ENCODE peak calls at places on chromosomes 4 and X, in eight cellular contexts. One of them, this sample, is unnamed.

GRCh38 chr4:128358903-128359260 is 71.3 kb upstream of the PGRMC2 start:
- DNase-seq in aorta: no peak
- DNase-seq in dorsolateral prefrontal cortex: no peak
- DNase-seq in breast epithelium: no peak
- DNase-seq in CD8-positive, alpha-beta T cell: no peak
- DNase-seq in adipocyte: no peak
- DNase-seq in SJSA1: no peak
- DNase-seq in Peyer's patch: no peak
- DNase-seq in this sample: no peak

GRCh38 chrX:9595131-9595530 is 130.3 kb downstream of the TBL1X start:
- DNase-seq in aorta: peak; percentile 19
- DNase-seq in dorsolateral prefrontal cortex: no peak
- DNase-seq in breast epithelium: no peak
- DNase-seq in CD8-positive, alpha-beta T cell: no peak
- DNase-seq in adipocyte: peak; percentile 12
- DNase-seq in SJSA1: no peak
- DNase-seq in Peyer's patch: no peak
- DNase-seq in this sample: peak; percentile 64

GRCh38 chr4:33837043-33837442 is 2407.3 kb downstream of the ARAP2 start:
- DNase-seq in aorta: no peak
- DNase-seq in dorsolateral prefrontal cortex: no peak
- DNase-seq in breast epithelium: no peak
- DNase-seq in CD8-positive, alpha-beta T cell: no peak
- DNase-seq in adipocyte: peak; percentile 76
- DNase-seq in SJSA1: no peak
- DNase-seq in Peyer's patch: no peak
- DNase-seq in this sample: peak; percentile 1

GRCh38 chrX:30635630-30636029 is 17.6 kb upstream of the GK start:
- DNase-seq in aorta: no peak
- DNase-seq in dorsolateral prefrontal cortex: no peak
- DNase-seq in breast epithelium: no peak
- DNase-seq in CD8-positive, alpha-beta T cell: no peak
- DNase-seq in adipocyte: peak; percentile 22
- DNase-seq in SJSA1: no peak
- DNase-seq in Peyer's patch: no peak
- DNase-seq in this sample: no peak

GRCh38 chrX:21657318-21658151 is 595 bp downstream of the KLHL34 start:
- DNase-seq in aorta: peak; percentile 75
- DNase-seq in dorsolateral prefrontal cortex: no peak
- DNase-seq in breast epithelium: no peak
- DNase-seq in CD8-positive, alpha-beta T cell: no peak
- DNase-seq in adipocyte: no peak
- DNase-seq in SJSA1: no peak
- DNase-seq in Peyer's patch: no peak
- DNase-seq in this sample: no peak

GRCh38 chr4:2256781-2257191 is 5.1 kb downstream of the MXD4 start:
- DNase-seq in aorta: peak; percentile 81
- DNase-seq in dorsolateral prefrontal cortex: peak; percentile 44
- DNase-seq in breast epithelium: peak; percentile 49
- DNase-seq in CD8-positive, alpha-beta T cell: no peak
- DNase-seq in adipocyte: no peak
- DNase-seq in SJSA1: peak; percentile 14
- DNase-seq in Peyer's patch: no peak
- DNase-seq in this sample: no peak

GRCh38 chr4:165324203-165324917 is 3.1 kb upstream of the MSMO1 start:
- DNase-seq in aorta: no peak
- DNase-seq in dorsolateral prefrontal cortex: no peak
- DNase-seq in breast epithelium: no peak
- DNase-seq in CD8-positive, alpha-beta T cell: no peak
- DNase-seq in adipocyte: no peak
- DNase-seq in SJSA1: no peak
- DNase-seq in Peyer's patch: no peak
- DNase-seq in this sample: no peak

GRCh38 chr4:158817562-158818370 is 48.9 kb downstream of the FNIP2 start:
- DNase-seq in aorta: peak; percentile 65
- DNase-seq in dorsolateral prefrontal cortex: no peak
- DNase-seq in breast epithelium: no peak
- DNase-seq in CD8-positive, alpha-beta T cell: no peak
- DNase-seq in adipocyte: no peak
- DNase-seq in SJSA1: no peak
- DNase-seq in Peyer's patch: no peak
- DNase-seq in this sample: no peak

GRCh38 chr4:163679189-163679588 is 184.7 kb downstream of the TMA16 start:
- DNase-seq in aorta: no peak
- DNase-seq in dorsolateral prefrontal cortex: no peak
- DNase-seq in breast epithelium: no peak
- DNase-seq in CD8-positive, alpha-beta T cell: no peak
- DNase-seq in adipocyte: no peak
- DNase-seq in SJSA1: no peak
- DNase-seq in Peyer's patch: no peak
- DNase-seq in this sample: peak; percentile 30

GRCh38 chr4:104490770-104491395 is 3.8 kb downstream of the CXXC4 start:
- DNase-seq in aorta: peak; percentile 93
- DNase-seq in dorsolateral prefrontal cortex: peak; percentile 76
- DNase-seq in breast epithelium: peak; percentile 75
- DNase-seq in CD8-positive, alpha-beta T cell: peak; percentile 44
- DNase-seq in adipocyte: peak; percentile 47
- DNase-seq in SJSA1: peak; percentile 69
- DNase-seq in Peyer's patch: peak; percentile 80
- DNase-seq in this sample: peak; percentile 9

GRCh38 chrX:136496359-136496767 is 1.0 kb upstream of the HTATSF1 start:
- DNase-seq in aorta: no peak
- DNase-seq in dorsolateral prefrontal cortex: no peak
- DNase-seq in breast epithelium: no peak
- DNase-seq in CD8-positive, alpha-beta T cell: no peak
- DNase-seq in adipocyte: no peak
- DNase-seq in SJSA1: no peak
- DNase-seq in Peyer's patch: no peak
- DNase-seq in this sample: no peak
- H3K4me3 ChIP-seq in aorta: peak overlapping the region; percentile 42
- H3K4me3 ChIP-seq in dorsolateral prefrontal cortex: peak overlapping the region; percentile 64
- H3K4me3 ChIP-seq in breast epithelium: peak overlapping the region; percentile 57
- H3K4me3 ChIP-seq in CD8-positive, alpha-beta T cell: peak overlapping the region; percentile 44
- H3K4me3 ChIP-seq in adipocyte: peak overlapping the region; percentile 82
- H3K4me3 ChIP-seq in SJSA1: peak overlapping the region; percentile 85
- H3K4me3 ChIP-seq in Peyer's patch: peak overlapping the region; percentile 78
- H3K4me3 ChIP-seq in this sample: peak overlapping the region; percentile 73

GRCh38 chr4:42397635-42398447 is 553 bp downstream of the SHISA3 start:
- DNase-seq in aorta: no peak
- DNase-seq in dorsolateral prefrontal cortex: no peak
- DNase-seq in breast epithelium: no peak
- DNase-seq in CD8-positive, alpha-beta T cell: no peak
- DNase-seq in adipocyte: no peak
- DNase-seq in SJSA1: no peak
- DNase-seq in Peyer's patch: peak; percentile 53
- DNase-seq in this sample: peak; percentile 50

GRCh38 chr4:42396361-42397255 is 680 bp upstream of the SHISA3 start:
- DNase-seq in aorta: no peak
- DNase-seq in dorsolateral prefrontal cortex: no peak
- DNase-seq in breast epithelium: no peak
- DNase-seq in CD8-positive, alpha-beta T cell: no peak
- DNase-seq in adipocyte: no peak
- DNase-seq in SJSA1: no peak
- DNase-seq in Peyer's patch: no peak
- DNase-seq in this sample: no peak

GRCh38 chr4:42397256-42397634 is at the start of gene SHISA3:
- DNase-seq in aorta: no peak
- DNase-seq in dorsolateral prefrontal cortex: no peak
- DNase-seq in breast epithelium: no peak
- DNase-seq in CD8-positive, alpha-beta T cell: no peak
- DNase-seq in adipocyte: peak; percentile 5
- DNase-seq in SJSA1: no peak
- DNase-seq in Peyer's patch: peak; percentile 53
- DNase-seq in this sample: peak; percentile 42

GRCh38 chr4:42399393-42399792 is 2.1 kb downstream of the SHISA3 start:
- DNase-seq in aorta: no peak
- DNase-seq in dorsolateral prefrontal cortex: no peak
- DNase-seq in breast epithelium: no peak
- DNase-seq in CD8-positive, alpha-beta T cell: no peak
- DNase-seq in adipocyte: no peak
- DNase-seq in SJSA1: no peak
- DNase-seq in Peyer's patch: no peak
- DNase-seq in this sample: no peak

DNA sequence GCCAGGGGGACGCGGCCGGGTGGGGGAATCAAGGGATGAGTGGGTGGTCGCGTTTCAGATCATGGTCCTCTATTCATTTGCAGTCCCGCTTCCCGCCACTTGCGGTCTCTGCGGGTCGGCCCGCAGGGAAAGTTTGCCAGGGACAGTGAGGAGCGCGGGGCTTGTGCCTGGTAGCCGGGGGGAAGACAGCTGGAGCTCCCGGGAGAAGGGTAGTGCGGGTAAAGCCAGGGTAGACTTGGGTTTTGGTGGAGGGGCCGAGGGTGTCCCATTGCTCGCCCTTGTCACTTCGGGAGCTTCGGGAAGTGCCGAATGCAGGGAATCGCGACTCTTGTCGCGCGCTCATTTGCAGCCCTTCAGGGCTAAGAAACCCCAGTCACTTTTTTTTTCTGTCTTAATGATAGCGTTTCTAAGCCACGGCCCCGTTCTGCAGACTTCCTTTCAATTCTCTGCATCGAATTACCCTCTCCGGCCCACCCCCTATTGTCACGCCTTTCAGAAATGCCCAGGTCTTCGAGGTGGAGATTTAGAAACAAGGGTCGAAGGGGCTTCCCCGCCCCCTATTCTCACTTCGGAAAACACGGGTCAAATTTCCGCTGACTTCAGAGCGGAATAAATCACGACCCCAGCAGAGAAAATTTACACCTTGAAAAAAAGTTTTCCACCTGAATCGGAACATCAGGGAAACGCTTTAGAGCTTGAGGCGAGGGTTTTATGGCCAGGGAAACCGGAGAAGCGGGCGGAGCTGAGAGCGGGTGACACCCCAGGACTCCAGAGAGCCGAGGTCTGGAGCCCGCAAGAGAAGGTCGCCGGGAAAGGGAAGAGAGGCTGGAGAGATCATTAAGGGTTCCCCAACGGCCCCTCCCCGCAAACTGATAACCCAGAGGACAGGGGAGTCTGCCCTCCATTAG is 1.4 kb downstream of the SHISA3 start:
- DNase-seq in aorta: no peak
- DNase-seq in dorsolateral prefrontal cortex: no peak
- DNase-seq in breast epithelium: no peak
- DNase-seq in CD8-positive, alpha-beta T cell: no peak
- DNase-seq in adipocyte: no peak
- DNase-seq in SJSA1: no peak
- DNase-seq in Peyer's patch: no peak
- DNase-seq in this sample: no peak
- H3K27me3 ChIP-seq in aorta: no peaks in the 10 kb centered on the region
- H3K27me3 ChIP-seq in dorsolateral prefrontal cortex: peaks cover 29% of the 10 kb centered on the region
- H3K27me3 ChIP-seq in breast epithelium: peaks cover 62% of the 10 kb centered on the region
- H3K27me3 ChIP-seq in CD8-positive, alpha-beta T cell: peaks cover 19% of the 10 kb centered on the region
- H3K27me3 ChIP-seq in adipocyte: peaks cover 32% of the 10 kb centered on the region
- H3K27me3 ChIP-seq in SJSA1: peaks cover 4% of the 10 kb centered on the region
- H3K27me3 ChIP-seq in Peyer's patch: no peaks in the 10 kb centered on the region
- H3K27me3 ChIP-seq in this sample: no peaks in the 10 kb centered on the region

GRCh38 chrX:19373034-19373891 is 29.5 kb downstream of the PDHA1 start:
- DNase-seq in aorta: peak; percentile 76
- DNase-seq in dorsolateral prefrontal cortex: no peak
- DNase-seq in breast epithelium: no peak
- DNase-seq in CD8-positive, alpha-beta T cell: no peak
- DNase-seq in adipocyte: no peak
- DNase-seq in SJSA1: no peak
- DNase-seq in Peyer's patch: no peak
- DNase-seq in this sample: no peak
- H3K4me3 ChIP-seq in aorta: no peak overlapping the region
- H3K4me3 ChIP-seq in dorsolateral prefrontal cortex: no peak overlapping the region
- H3K4me3 ChIP-seq in breast epithelium: peak overlapping the region; percentile 29
- H3K4me3 ChIP-seq in CD8-positive, alpha-beta T cell: peak overlapping the region; percentile 22
- H3K4me3 ChIP-seq in adipocyte: no peak overlapping the region
- H3K4me3 ChIP-seq in SJSA1: no peak overlapping the region
- H3K4me3 ChIP-seq in Peyer's patch: peak overlapping the region; percentile 43
- H3K4me3 ChIP-seq in this sample: no peak overlapping the region

GRCh38 chr4:69490271-69490670 is 5.4 kb downstream of the UGT2B4 start:
- DNase-seq in aorta: no peak
- DNase-seq in dorsolateral prefrontal cortex: no peak
- DNase-seq in breast epithelium: no peak
- DNase-seq in CD8-positive, alpha-beta T cell: no peak
- DNase-seq in adipocyte: no peak
- DNase-seq in SJSA1: no peak
- DNase-seq in Peyer's patch: no peak
- DNase-seq in this sample: no peak
- H3K27me3 ChIP-seq in aorta: no peaks in the 10 kb centered on the region
- H3K27me3 ChIP-seq in dorsolateral prefrontal cortex: peaks cover 4% of the 10 kb centered on the region
- H3K27me3 ChIP-seq in breast epithelium: no peaks in the 10 kb centered on the region
- H3K27me3 ChIP-seq in CD8-positive, alpha-beta T cell: no peaks in the 10 kb centered on the region
- H3K27me3 ChIP-seq in adipocyte: no peaks in the 10 kb centered on the region
- H3K27me3 ChIP-seq in SJSA1: no peaks in the 10 kb centered on the region
- H3K27me3 ChIP-seq in Peyer's patch: no peaks in the 10 kb centered on the region
- H3K27me3 ChIP-seq in this sample: no peaks in the 10 kb centered on the region

DNA sequence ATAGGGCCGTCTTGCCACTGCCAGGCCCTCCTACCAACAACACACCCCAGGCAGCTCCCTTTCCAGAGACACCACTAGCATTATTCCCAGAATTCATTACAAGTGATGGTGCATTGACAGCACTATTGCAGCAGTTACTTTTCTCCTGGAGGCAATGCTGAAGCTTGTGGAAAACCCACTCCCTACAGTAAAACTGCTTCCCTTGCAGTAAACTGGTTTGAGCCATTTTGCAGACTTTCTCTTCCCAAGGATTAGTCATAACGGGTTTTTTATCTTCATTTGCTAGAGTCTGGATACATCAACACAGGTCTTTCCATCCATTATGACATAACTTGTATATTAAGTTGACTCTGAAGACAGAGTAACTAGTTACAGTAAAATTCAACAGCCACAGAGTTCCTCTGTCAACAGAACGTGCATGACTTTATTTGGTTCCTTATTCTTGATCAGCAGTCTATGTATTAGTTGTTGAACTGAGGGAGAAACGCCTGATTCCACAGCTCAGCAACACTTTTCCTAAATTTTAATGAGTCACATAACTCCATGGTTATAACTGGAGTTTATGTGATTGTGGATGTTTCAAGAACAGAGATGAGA is 2.2 kb downstream of the ANKRD50 start:
- DNase-seq in aorta: no peak
- DNase-seq in dorsolateral prefrontal cortex: no peak
- DNase-seq in breast epithelium: no peak
- DNase-seq in CD8-positive, alpha-beta T cell: no peak
- DNase-seq in adipocyte: peak; percentile 28
- DNase-seq in SJSA1: no peak
- DNase-seq in Peyer's patch: no peak
- DNase-seq in this sample: no peak
- H3K4me3 ChIP-seq in aorta: peak overlapping the region; percentile 79
- H3K4me3 ChIP-seq in dorsolateral prefrontal cortex: peak overlapping the region; percentile 87
- H3K4me3 ChIP-seq in breast epithelium: peak overlapping the region; percentile 10
- H3K4me3 ChIP-seq in CD8-positive, alpha-beta T cell: no peak overlapping the region
- H3K4me3 ChIP-seq in adipocyte: peak overlapping the region; percentile 94
- H3K4me3 ChIP-seq in SJSA1: peak overlapping the region; percentile 89
- H3K4me3 ChIP-seq in Peyer's patch: peak overlapping the region; percentile 97
- H3K4me3 ChIP-seq in this sample: peak overlapping the region; percentile 61

GRCh38 chr4:112900416-112900815 is 149.0 kb upstream of the ANK2 start:
- DNase-seq in aorta: no peak
- DNase-seq in dorsolateral prefrontal cortex: no peak
- DNase-seq in breast epithelium: no peak
- DNase-seq in CD8-positive, alpha-beta T cell: no peak
- DNase-seq in adipocyte: no peak
- DNase-seq in SJSA1: no peak
- DNase-seq in Peyer's patch: no peak
- DNase-seq in this sample: no peak
- H3K27me3 ChIP-seq in aorta: no peaks in the 10 kb centered on the region
- H3K27me3 ChIP-seq in dorsolateral prefrontal cortex: no peaks in the 10 kb centered on the region
- H3K27me3 ChIP-seq in breast epithelium: no peaks in the 10 kb centered on the region
- H3K27me3 ChIP-seq in CD8-positive, alpha-beta T cell: no peaks in the 10 kb centered on the region
- H3K27me3 ChIP-seq in adipocyte: no peaks in the 10 kb centered on the region
- H3K27me3 ChIP-seq in SJSA1: no peaks in the 10 kb centered on the region
- H3K27me3 ChIP-seq in Peyer's patch: no peaks in the 10 kb centered on the region
- H3K27me3 ChIP-seq in this sample: no peaks in the 10 kb centered on the region